ENCODE peak calls at places on chromosome 10, in eight cellular contexts. B, E, W, Y, P, F, O and H are unnamed samples.

GRCh38 chr10:3961082-3961481 is 176.1 kb upstream of the KLF6 start:
- DNase-seq in F (no peak), P (no peak), O (peak), B (no peak), W (no peak), E (peak), Y (no peak), H (peak)

GRCh38 chr10:63798599-63799498 is 277.6 kb downstream of the REEP3 start:
- DNase-seq in O (no peak), F (peak), P (no peak), Y (no peak), B (peak), W (peak), E (no peak), H (no peak)

GRCh38 chr10:46050956-46051355 is 4.9 kb upstream of the MSMB start:
- DNase-seq in B (no peak), P (no peak), E (no peak), O (no peak), W (no peak), Y (no peak), F (no peak), H (no peak)

GRCh38 chr10:25555865-25556264 is 378.2 kb upstream of the MYO3A start:
- DNase-seq in F (no peak), E (no peak), Y (no peak), W (no peak), O (no peak), P (no peak), B (no peak), H (no peak)

GRCh38 chr10:97390096-97390495 is 11.0 kb downstream of the RRP12 start:
- DNase-seq in P (no peak), B (no peak), E (no peak), Y (no peak), F (no peak), W (no peak), O (no peak), H (no peak)

GRCh38 chr10:11901036-11901301 is 77.8 kb downstream of the PROSER2 start:
- DNase-seq in F (no peak), W (no peak), P (no peak), E (no peak), Y (no peak), B (no peak), O (no peak), H (no peak)

GRCh38 chr10:77827383-77827782 is 99.2 kb downstream of the DLG5 start:
- DNase-seq in O (no peak), B (no peak), W (no peak), P (no peak), F (peak), E (no peak), Y (no peak), H (no peak)

GRCh38 chr10:104081998-104082397 is 3.7 kb downstream of the COL17A1 start:
- DNase-seq in P (no peak), O (no peak), F (no peak), Y (no peak), B (no peak), E (no peak), W (peak), H (no peak)

GRCh38 chr10:57624066-57624465 is 643.6 kb downstream of the IPMK start:
- DNase-seq in F (no peak), E (no peak), W (no peak), O (no peak), Y (no peak), P (no peak), B (no peak), H (no peak)

GRCh38 chr10:77967611-77968022 is 41.1 kb upstream of the DLG5 start:
- DNase-seq in W (no peak), Y (no peak), O (no peak), F (no peak), P (no peak), E (no peak), B (no peak), H (no peak)

GRCh38 chr10:51960494-51960895 is 261.1 kb upstream of the CSTF2T start:
- DNase-seq in Y (no peak), W (peak), P (peak), E (no peak), O (no peak), F (no peak), B (no peak), H (no peak)

GRCh38 chr10:104300736-104301292 is 31.8 kb downstream of the GSTO2 start:
- DNase-seq in F (peak), W (peak), B (no peak), P (no peak), O (no peak), Y (peak), E (no peak), H (no peak)

GRCh38 chr10:8331896-8332729 is 277.6 kb downstream of the GATA3 start:
- DNase-seq in F (peak), P (peak), Y (no peak), O (peak), E (peak), B (peak), W (peak), H (peak)

GRCh38 chr10:103493911-103494877 is 689 bp downstream of the NEURL1 start:
- DNase-seq in F (peak), W (no peak), B (no peak), E (no peak), O (no peak), Y (no peak), P (peak), H (no peak)

GRCh38 chr10:104245066-104245632 is 9.5 kb upstream of the GSTO1 start:
- DNase-seq in E (no peak), B (no peak), O (no peak), F (no peak), Y (no peak), P (no peak), W (no peak), H (no peak)

GRCh38 chr10:15168781-15169554 is 475 bp upstream of the NMT2 start:
- DNase-seq in P (peak), B (peak), Y (peak), F (peak), W (peak), O (peak), E (peak), H (peak)

GRCh38 chr10:107011113-107011512 is 153.4 kb downstream of the SORCS1 start:
- DNase-seq in E (no peak), F (no peak), W (no peak), B (no peak), O (no peak), P (no peak), Y (no peak), H (no peak)